ENCODE peak calls at places on chromosome 9, in six cellular contexts. Q, X, L, I, K and O are unnamed samples.

GRCh38 chr9:114905160-114905940 is 25.0 kb downstream of the TNFSF8 start:
- DNase-seq in Q (no peak), X (no peak), L (no peak), I (no peak), K (no peak), O (no peak)

GRCh38 chr9:109815366-109815947 is 35.5 kb downstream of the PALM2AKAP2 start:
- DNase-seq in Q (no peak), X (no peak), L (no peak), I (peak), K (no peak), O (no peak)

GRCh38 chr9:123769723-123770122 is 160.2 kb downstream of the DENND1A start:
- DNase-seq in Q (no peak), X (no peak), L (no peak), I (no peak), K (no peak), O (no peak)

GRCh38 chr9:34624475-34624984 is 4.2 kb upstream of the DCTN3 start:
- DNase-seq in Q (no peak), X (no peak), L (no peak), I (no peak), K (no peak), O (no peak)

GRCh38 chr9:109989296-109989695 is 209.3 kb downstream of the PALM2AKAP2 start:
- DNase-seq in Q (no peak), X (no peak), L (no peak), I (peak), K (no peak), O (no peak)

GRCh38 chr9:116414374-116414773 is 260.8 kb downstream of the PAPPA start:
- DNase-seq in Q (no peak), X (no peak), L (no peak), I (no peak), K (no peak), O (no peak)

GRCh38 chr9:132472599-132472998 is 62.6 kb downstream of the CFAP77 start:
- DNase-seq in Q (no peak), X (no peak), L (no peak), I (no peak), K (no peak), O (no peak)

GRCh38 chr9:21060919-21061561 is 16.7 kb downstream of the IFNB1 start:
- DNase-seq in Q (peak), X (peak), L (no peak), I (peak), K (no peak), O (no peak)

GRCh38 chr9:6052520-6052919 is 37.1 kb upstream of the RANBP6 start:
- DNase-seq in Q (no peak), X (no peak), L (no peak), I (no peak), K (no peak), O (no peak)

GRCh38 chr9:23557691-23558090 is 268.3 kb downstream of the ELAVL2 start:
- DNase-seq in Q (peak), X (no peak), L (no peak), I (no peak), K (no peak), O (no peak)

GRCh38 chr9:86503281-86503680 is 149.1 kb upstream of the TUT7 start:
- DNase-seq in Q (no peak), X (no peak), L (no peak), I (no peak), K (no peak), O (no peak)

GRCh38 chr9:26131891-26132290 is 453.6 kb upstream of the TUSC1 start:
- DNase-seq in Q (peak), X (no peak), L (no peak), I (peak), K (no peak), O (no peak)

GRCh38 chr9:78927099-78927940 is 630.4 kb downstream of the PSAT1 start:
- DNase-seq in Q (no peak), X (no peak), L (no peak), I (no peak), K (no peak), O (no peak)

GRCh38 chr9:109912726-109913460 is 132.9 kb downstream of the PALM2AKAP2 start:
- DNase-seq in Q (no peak), X (no peak), L (no peak), I (peak), K (no peak), O (no peak)

GRCh38 chr9:3855601-3856328 is 330.0 kb upstream of the RFX3 start:
- DNase-seq in Q (no peak), X (no peak), L (no peak), I (no peak), K (no peak), O (no peak)

GRCh38 chr9:114769664-114770063 is 36.2 kb downstream of the TNFSF15 start:
- DNase-seq in Q (peak), X (no peak), L (no peak), I (peak), K (no peak), O (no peak)

GRCh38 chr9:16680965-16681658 is 189.4 kb downstream of the BNC2 start:
- DNase-seq in Q (peak), X (peak), L (no peak), I (peak), K (no peak), O (no peak)

GRCh38 chr9:33143241-33143642 is 23.9 kb downstream of the B4GALT1 start:
- DNase-seq in Q (no peak), X (no peak), L (no peak), I (peak), K (no peak), O (no peak)

GRCh38 chr9:128321343-128321742 is 904 bp downstream of the TRUB2 start:
- DNase-seq in Q (no peak), X (no peak), L (no peak), I (no peak), K (no peak), O (no peak)

GRCh38 chr9:27184556-27185351 is 75.7 kb downstream of the TEK start:
- DNase-seq in Q (no peak), X (no peak), L (no peak), I (no peak), K (peak), O (no peak)

GRCh38 chr9:28005779-28006178 is 432.5 kb upstream of the C9orf72 start:
- DNase-seq in Q (no peak), X (no peak), L (no peak), I (no peak), K (no peak), O (no peak)

GRCh38 chr9:22157271-22157670 is 148.2 kb upstream of the CDKN2B start:
- DNase-seq in Q (no peak), X (no peak), L (no peak), I (peak), K (no peak), O (no peak)

GRCh38 chr9:8486095-8486494 is 686.5 kb upstream of the DMAC1 start:
- DNase-seq in Q (peak), X (no peak), L (no peak), I (no peak), K (peak), O (no peak)

GRCh38 chr9:93187047-93187446 is 3.1 kb downstream of the WNK2 start:
- DNase-seq in Q (no peak), X (no peak), L (no peak), I (no peak), K (no peak), O (no peak)